ENCODE peak calls at places on chromosomes 12 and 14, in ten cellular contexts. F, H, C, K, V, A, N, T, P and Z are unnamed samples.

GRCh38 chr14:22177870-22178269 is 411.2 kb downstream of the DAD1 start:
- DNase-seq in F (no peak), H (peak; percentile 45), C (no peak), K (no peak), V (no peak), A (no peak), N (no peak), T (no peak), P (no peak), Z (no peak)

GRCh38 chr12:72035625-72036024 is 97.0 kb downstream of the TPH2 start:
- DNase-seq in F (no peak), H (no peak), C (no peak), K (no peak), V (no peak), A (no peak), N (no peak), T (no peak), P (no peak), Z (no peak)

GRCh38 chr14:105581551-105582341 is 55.4 kb downstream of the TMEM121 start:
- DNase-seq in F (no peak), H (no peak), C (no peak), K (no peak), V (no peak), A (no peak), N (no peak), T (no peak), P (peak; percentile 24), Z (no peak)

GRCh38 chr12:100576311-100577036 is 3.0 kb downstream of the GAS2L3 start:
- DNase-seq in F (no peak), H (peak; percentile 95), C (no peak), K (no peak), V (no peak), A (peak; percentile 13), N (no peak), T (no peak), P (no peak), Z (peak; percentile 45)

GRCh38 chr12:92047058-92047826 is 98.4 kb downstream of the BTG1 start:
- DNase-seq in F (no peak), H (peak; percentile 29), C (no peak), K (no peak), V (no peak), A (no peak), N (no peak), T (no peak), P (no peak), Z (no peak)

GRCh38 chr12:131254374-131254773 is 300.7 kb downstream of the ADGRD1 start:
- DNase-seq in F (no peak), H (no peak), C (no peak), K (no peak), V (no peak), A (no peak), N (no peak), T (no peak), P (no peak), Z (no peak)

GRCh38 chr12:94304566-94305061 is 155.1 kb downstream of the CEP83 start:
- DNase-seq in F (no peak), H (peak; percentile 66), C (no peak), K (no peak), V (no peak), A (no peak), N (no peak), T (no peak), P (no peak), Z (no peak)

GRCh38 chr12:31228811-31229792 is 96.8 kb downstream of the SINHCAF start:
- DNase-seq in F (peak; percentile 35), H (no peak), C (no peak), K (no peak), V (no peak), A (peak; percentile 92), N (peak; percentile 58), T (no peak), P (no peak), Z (no peak)

GRCh38 chr14:35480119-35480769 is 53.7 kb upstream of the INSM2 start:
- DNase-seq in F (no peak), H (peak; percentile 3), C (no peak), K (no peak), V (no peak), A (no peak), N (no peak), T (no peak), P (no peak), Z (no peak)

DNA sequence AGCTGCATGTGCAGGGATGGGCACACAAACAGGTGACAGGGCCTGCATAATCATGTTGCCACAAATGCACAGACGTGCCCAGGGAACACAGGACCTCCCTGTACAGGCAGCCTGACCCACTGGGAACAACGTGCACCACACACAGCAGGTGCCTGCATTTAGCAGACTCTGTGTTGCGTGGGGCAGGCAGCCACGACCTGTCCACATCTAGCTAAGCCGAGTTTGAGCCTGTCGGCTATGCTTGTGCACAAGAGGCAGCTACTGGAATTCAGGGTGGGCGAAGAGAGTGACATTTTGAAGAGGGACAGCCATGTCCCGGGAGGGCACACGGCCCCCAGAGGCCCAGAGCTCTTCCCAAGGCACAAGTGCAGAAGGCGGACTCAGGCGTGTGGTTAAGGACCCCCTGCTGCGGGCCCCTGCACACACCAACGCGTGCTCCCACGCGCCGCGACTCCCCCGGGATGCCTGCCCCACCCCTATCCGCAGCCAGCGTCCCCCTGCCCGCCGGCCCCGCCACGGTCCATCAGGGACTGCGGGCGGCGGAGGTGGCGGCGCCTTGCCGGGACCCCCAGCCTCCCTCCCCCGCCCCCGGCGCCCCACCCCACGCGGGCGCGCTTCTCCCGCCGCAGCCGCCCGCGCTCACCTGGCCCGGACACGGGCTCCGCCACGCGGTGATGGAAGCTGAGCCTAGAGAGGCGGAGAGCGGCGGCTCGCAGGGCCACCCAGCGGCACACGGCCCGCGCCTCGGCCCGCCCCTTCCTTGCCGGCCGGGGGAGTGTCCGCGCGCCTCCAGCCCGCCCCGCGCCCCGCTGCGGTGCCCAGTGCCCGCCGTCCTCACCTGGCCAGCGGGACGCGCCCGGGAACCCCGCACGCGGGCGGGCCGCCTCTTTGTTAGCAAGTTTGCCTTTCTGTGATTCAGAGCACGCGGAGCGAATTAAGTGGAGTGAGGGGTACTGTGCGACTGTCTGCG is 125.3 kb upstream of the PRMT8 start:
- DNase-seq in F (no peak), H (no peak), C (no peak), K (peak; percentile 21), V (no peak), A (peak; percentile 75), N (no peak), T (no peak), P (no peak), Z (no peak)
- TF ChIP-seq POLR2A in F (no peak), H (no peak), C (no peak), K (no peak), V (no peak), A (peak; percentile 29), N (no peak), T (no peak), P (no peak), Z (no peak)

DNA sequence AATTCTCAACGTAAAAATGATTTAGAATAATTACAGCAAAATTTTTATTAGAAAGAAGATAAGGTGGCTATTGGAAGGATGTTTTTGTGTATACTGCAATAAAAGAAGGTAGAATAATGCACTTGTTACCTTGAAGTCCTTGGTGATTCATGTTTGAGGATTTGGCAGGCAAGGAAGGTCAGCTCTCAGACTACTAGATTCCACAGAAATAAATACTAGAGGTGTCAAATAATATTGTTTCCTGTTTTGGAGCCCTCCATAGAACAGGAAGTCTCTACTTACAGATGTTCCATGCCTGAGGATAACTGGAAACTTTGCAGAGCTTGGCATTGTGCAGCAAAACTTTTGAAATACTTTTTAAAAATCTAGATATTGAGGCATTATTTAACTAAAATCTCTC is 284.3 kb upstream of the SYT1 start:
- DNase-seq in F (no peak), H (no peak), C (no peak), K (no peak), V (no peak), A (no peak), N (no peak), T (no peak), P (no peak), Z (no peak)
- TF ChIP-seq POLR2A in F (no peak), H (no peak), C (no peak), K (no peak), V (no peak), A (no peak), N (no peak), T (no peak), P (no peak), Z (no peak)

GRCh38 chr12:96208801-96209534 is 14.8 kb downstream of the ELK3 start:
- DNase-seq in F (no peak), H (no peak), C (no peak), K (no peak), V (no peak), A (no peak), N (no peak), T (no peak), P (no peak), Z (no peak)
- TF ChIP-seq POLR2A in F (no peak), H (no peak), C (no peak), K (no peak), V (no peak), A (no peak), N (no peak), T (no peak), P (no peak), Z (no peak)

GRCh38 chr12:23472329-23472971 is 477.0 kb downstream of the SOX5 start:
- DNase-seq in F (no peak), H (no peak), C (no peak), K (no peak), V (peak; percentile 26), A (no peak), N (no peak), T (no peak), P (no peak), Z (no peak)

GRCh38 chr12:23473071-23473470 is 476.4 kb downstream of the SOX5 start:
- DNase-seq in F (no peak), H (no peak), C (no peak), K (no peak), V (no peak), A (no peak), N (no peak), T (no peak), P (no peak), Z (no peak)

DNA sequence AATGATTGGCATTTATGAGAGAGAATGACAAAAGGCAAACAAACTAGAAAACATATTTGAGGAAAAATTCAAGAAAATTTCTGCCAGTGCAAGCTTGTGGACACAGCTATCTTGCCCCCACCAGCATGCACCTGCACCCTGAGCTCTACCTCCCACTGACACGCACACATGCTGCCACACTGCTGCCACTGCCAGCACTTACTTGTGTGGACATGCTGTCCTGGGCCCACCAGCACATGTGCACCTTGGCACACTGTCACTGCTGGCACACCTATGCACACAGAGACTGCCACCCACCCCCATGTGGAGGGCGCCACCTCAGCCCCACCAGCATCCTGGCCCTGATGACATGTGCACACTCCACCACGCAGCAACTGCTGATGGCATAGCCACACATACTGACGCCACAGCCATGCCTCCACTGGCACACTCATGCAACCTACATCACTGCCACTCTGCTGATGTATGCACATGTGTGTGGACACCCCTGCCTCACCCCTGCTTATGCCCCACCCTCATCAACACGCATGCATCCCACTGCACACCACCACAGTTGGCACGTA is 475.0 kb downstream of the SOX5 start:
- DNase-seq in F (no peak), H (no peak), C (no peak), K (no peak), V (no peak), A (no peak), N (no peak), T (no peak), P (no peak), Z (no peak)
- TF ChIP-seq POLR2A in F (no peak), H (no peak), C (no peak), K (no peak), V (no peak), A (no peak), N (no peak), T (no peak), P (no peak), Z (no peak)